ENCODE peak calls at places on chromosome 21, in six cellular contexts. One of them, this sample, is unnamed. For H3K36me3, the result is how much of the 10 kb centered on the place peaks cover.

GRCh38 chr21:16509466-16509865 is 779.7 kb downstream of the USP25 start:
- DNase-seq in suprapubic skin: no peak
- DNase-seq in adrenal gland: no peak
- DNase-seq in sigmoid colon: no peak
- DNase-seq in IMR-90: peak
- DNase-seq in heart left ventricle: no peak
- DNase-seq in this sample: no peak

GRCh38 chr21:33948096-33948950 is 32.7 kb upstream of the ATP5PO start:
- DNase-seq in suprapubic skin: peak
- DNase-seq in adrenal gland: peak
- DNase-seq in sigmoid colon: peak
- DNase-seq in IMR-90: peak
- DNase-seq in heart left ventricle: peak
- DNase-seq in this sample: peak

GRCh38 chr21:31660134-31660565 is 657 bp downstream of the SOD1 start:
- DNase-seq in suprapubic skin: peak
- DNase-seq in adrenal gland: no peak
- DNase-seq in sigmoid colon: no peak
- DNase-seq in IMR-90: no peak
- DNase-seq in heart left ventricle: no peak
- DNase-seq in this sample: no peak

GRCh38 chr21:26842976-26843911 is 2.0 kb downstream of the ADAMTS1 start:
- DNase-seq in suprapubic skin: peak
- DNase-seq in adrenal gland: peak
- DNase-seq in sigmoid colon: peak
- DNase-seq in IMR-90: peak
- DNase-seq in heart left ventricle: peak
- DNase-seq in this sample: peak

GRCh38 chr21:16519656-16520055 is 789.9 kb downstream of the USP25 start:
- DNase-seq in suprapubic skin: no peak
- DNase-seq in adrenal gland: no peak
- DNase-seq in sigmoid colon: no peak
- DNase-seq in IMR-90: no peak
- DNase-seq in heart left ventricle: no peak
- DNase-seq in this sample: no peak

GRCh38 chr21:17699524-17700189 is 87.0 kb upstream of the BTG3 start:
- DNase-seq in suprapubic skin: no peak
- DNase-seq in adrenal gland: no peak
- DNase-seq in sigmoid colon: no peak
- DNase-seq in IMR-90: no peak
- DNase-seq in heart left ventricle: no peak
- DNase-seq in this sample: no peak

GRCh38 chr21:33682992-33683627 is 40.8 kb downstream of the ITSN1 start:
- DNase-seq in suprapubic skin: no peak
- DNase-seq in adrenal gland: peak
- DNase-seq in sigmoid colon: no peak
- DNase-seq in IMR-90: peak
- DNase-seq in heart left ventricle: no peak
- DNase-seq in this sample: no peak

GRCh38 chr21:26112127-26112742 is 58.3 kb downstream of the APP start:
- DNase-seq in suprapubic skin: no peak
- DNase-seq in adrenal gland: no peak
- DNase-seq in sigmoid colon: no peak
- DNase-seq in IMR-90: no peak
- DNase-seq in heart left ventricle: no peak
- DNase-seq in this sample: no peak

GRCh38 chr21:34351786-34352241 is 12.0 kb upstream of the KCNE2 start:
- DNase-seq in suprapubic skin: no peak
- DNase-seq in adrenal gland: peak
- DNase-seq in sigmoid colon: no peak
- DNase-seq in IMR-90: peak
- DNase-seq in heart left ventricle: peak
- DNase-seq in this sample: peak

GRCh38 chr21:43343992-43344886 is 82.7 kb downstream of the SIK1 start:
- DNase-seq in suprapubic skin: no peak
- DNase-seq in adrenal gland: no peak
- DNase-seq in sigmoid colon: no peak
- DNase-seq in IMR-90: no peak
- DNase-seq in heart left ventricle: no peak
- DNase-seq in this sample: peak
- TF ChIP-seq POLR2A in suprapubic skin: no peak
- TF ChIP-seq POLR2A in adrenal gland: no peak
- TF ChIP-seq POLR2A in sigmoid colon: no peak
- TF ChIP-seq POLR2A in IMR-90: no peak
- TF ChIP-seq POLR2A in heart left ventricle: no peak
- TF ChIP-seq POLR2A in this sample: no peak

GRCh38 chr21:30434033-30434631 is 4.1 kb downstream of the KRTAP13-4 start:
- DNase-seq in suprapubic skin: no peak
- DNase-seq in adrenal gland: no peak
- DNase-seq in sigmoid colon: no peak
- DNase-seq in IMR-90: no peak
- DNase-seq in heart left ventricle: no peak
- DNase-seq in this sample: peak
- TF ChIP-seq CTCF in suprapubic skin: peak
- TF ChIP-seq CTCF in adrenal gland: no peak
- TF ChIP-seq CTCF in sigmoid colon: no peak
- TF ChIP-seq CTCF in IMR-90: no peak
- TF ChIP-seq CTCF in heart left ventricle: peak
- TF ChIP-seq CTCF in this sample: peak

DNA sequence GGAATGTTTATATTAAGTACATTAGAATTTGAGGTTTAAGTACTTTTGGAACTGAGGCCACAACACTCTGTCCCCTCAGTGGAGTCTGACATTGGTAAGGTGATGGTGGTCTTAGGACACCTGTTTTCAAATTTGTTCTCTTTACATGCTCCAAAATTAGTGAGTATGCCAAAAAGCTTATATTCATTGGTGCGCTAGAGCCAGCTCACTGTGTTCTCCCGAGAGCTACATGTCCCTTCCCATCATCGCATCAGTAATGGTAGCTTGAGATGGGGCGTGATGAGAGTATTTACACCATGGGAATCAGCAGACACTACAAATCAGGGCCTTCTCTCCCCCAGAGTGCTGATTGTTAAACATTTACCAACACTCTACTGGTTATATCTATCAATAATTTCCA is 19.5 kb downstream of the ETS2 start:
- DNase-seq in suprapubic skin: no peak
- DNase-seq in adrenal gland: no peak
- DNase-seq in sigmoid colon: no peak
- DNase-seq in IMR-90: no peak
- DNase-seq in heart left ventricle: no peak
- DNase-seq in this sample: no peak
- H3K36me3 ChIP-seq in suprapubic skin: under half
- H3K36me3 ChIP-seq in adrenal gland: under half
- H3K36me3 ChIP-seq in sigmoid colon: under half
- H3K36me3 ChIP-seq in IMR-90: under half
- H3K36me3 ChIP-seq in heart left ventricle: under half
- H3K36me3 ChIP-seq in this sample: under half

DNA sequence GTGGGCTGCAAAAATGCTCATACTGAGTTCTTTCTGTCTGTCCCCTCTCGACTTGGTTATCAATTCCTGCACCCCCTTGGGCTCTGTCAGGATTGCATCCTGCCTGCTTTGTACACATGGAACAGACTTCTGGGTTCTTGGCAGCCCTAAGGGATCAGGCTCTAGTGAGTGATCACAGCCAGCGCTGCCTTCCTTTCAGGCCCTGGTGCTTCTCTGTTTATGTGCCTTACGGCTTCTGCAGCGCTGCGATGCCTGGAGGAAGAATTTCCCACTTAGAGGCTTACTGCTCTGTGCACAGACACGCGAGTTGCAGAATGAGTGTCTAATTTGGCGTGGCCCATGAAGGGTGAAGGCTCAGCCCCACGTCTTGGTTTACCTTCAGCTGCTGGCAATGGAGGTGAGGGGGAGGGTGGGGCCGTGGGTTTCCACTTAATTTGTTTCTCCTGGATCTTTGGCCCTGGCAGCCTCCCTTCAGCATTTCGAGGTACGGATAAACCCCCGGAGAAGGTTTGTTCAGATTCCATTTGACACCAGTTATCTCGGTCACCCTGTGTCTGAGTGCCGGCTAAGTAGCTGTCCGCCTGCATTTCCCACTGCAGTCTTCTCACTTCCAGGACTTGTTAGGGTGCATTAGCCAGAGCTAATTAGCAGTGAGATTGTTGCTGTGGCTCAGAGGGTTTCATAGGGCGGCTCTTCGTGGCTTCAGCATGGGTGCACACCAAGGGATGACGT is 227.3 kb downstream of the DYRK1A start:
- DNase-seq in suprapubic skin: no peak
- DNase-seq in adrenal gland: no peak
- DNase-seq in sigmoid colon: no peak
- DNase-seq in IMR-90: no peak
- DNase-seq in heart left ventricle: no peak
- DNase-seq in this sample: no peak
- TF ChIP-seq POLR2A in suprapubic skin: no peak
- TF ChIP-seq POLR2A in adrenal gland: no peak
- TF ChIP-seq POLR2A in sigmoid colon: no peak
- TF ChIP-seq POLR2A in IMR-90: no peak
- TF ChIP-seq POLR2A in heart left ventricle: no peak
- TF ChIP-seq POLR2A in this sample: no peak

GRCh38 chr21:40844935-40845334 is 2.0 kb downstream of the DSCAM start:
- DNase-seq in suprapubic skin: no peak
- DNase-seq in adrenal gland: no peak
- DNase-seq in sigmoid colon: no peak
- DNase-seq in IMR-90: no peak
- DNase-seq in heart left ventricle: no peak
- DNase-seq in this sample: no peak

GRCh38 chr21:40840441-40840840 is 6.5 kb downstream of the DSCAM start:
- DNase-seq in suprapubic skin: no peak
- DNase-seq in adrenal gland: no peak
- DNase-seq in sigmoid colon: no peak
- DNase-seq in IMR-90: no peak
- DNase-seq in heart left ventricle: no peak
- DNase-seq in this sample: no peak

GRCh38 chr21:40842197-40842552 is 4.8 kb downstream of the DSCAM start:
- DNase-seq in suprapubic skin: no peak
- DNase-seq in adrenal gland: no peak
- DNase-seq in sigmoid colon: no peak
- DNase-seq in IMR-90: no peak
- DNase-seq in heart left ventricle: no peak
- DNase-seq in this sample: no peak

GRCh38 chr21:40839551-40839950 is 7.4 kb downstream of the DSCAM start:
- DNase-seq in suprapubic skin: no peak
- DNase-seq in adrenal gland: no peak
- DNase-seq in sigmoid colon: no peak
- DNase-seq in IMR-90: no peak
- DNase-seq in heart left ventricle: no peak
- DNase-seq in this sample: no peak

DNA sequence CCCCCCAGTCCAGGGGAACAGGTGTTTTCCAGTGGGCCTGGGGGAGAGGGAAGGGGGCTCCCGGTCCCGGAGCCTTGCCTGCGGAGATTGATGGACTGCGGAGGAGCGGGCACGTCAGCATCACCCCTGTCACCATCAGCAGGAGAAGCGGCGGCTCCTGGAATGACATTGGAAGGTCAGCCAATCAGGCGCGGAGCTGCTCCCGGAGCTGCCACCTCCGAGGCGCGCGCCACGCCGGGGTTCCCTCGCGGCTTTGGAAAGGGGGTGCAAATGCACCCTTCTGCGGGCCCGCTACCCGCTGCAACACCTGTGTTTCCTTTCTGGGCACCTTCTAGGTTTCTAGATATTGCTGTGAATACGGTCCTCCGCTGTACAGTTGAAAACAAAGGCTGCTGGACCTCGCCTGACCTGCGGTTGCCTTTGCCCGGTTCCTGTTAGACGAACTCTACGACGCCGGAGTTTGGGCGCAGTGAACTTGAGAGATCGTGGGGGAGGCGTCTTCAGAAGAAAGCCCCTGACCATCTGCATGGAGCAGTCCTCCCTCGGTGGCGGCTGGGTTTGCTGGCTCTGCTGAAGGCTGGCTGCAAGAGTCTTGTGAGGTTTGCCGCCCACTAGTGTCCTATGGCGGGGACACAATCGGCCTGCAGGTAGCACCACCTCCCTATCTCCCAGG is 5.3 kb downstream of the DSCAM start:
- DNase-seq in suprapubic skin: no peak
- DNase-seq in adrenal gland: peak
- DNase-seq in sigmoid colon: no peak
- DNase-seq in IMR-90: no peak
- DNase-seq in heart left ventricle: peak
- DNase-seq in this sample: peak
- TF ChIP-seq CTCF in suprapubic skin: no peak
- TF ChIP-seq CTCF in adrenal gland: no peak
- TF ChIP-seq CTCF in sigmoid colon: peak
- TF ChIP-seq CTCF in IMR-90: peak
- TF ChIP-seq CTCF in heart left ventricle: no peak
- TF ChIP-seq CTCF in this sample: peak

DNA sequence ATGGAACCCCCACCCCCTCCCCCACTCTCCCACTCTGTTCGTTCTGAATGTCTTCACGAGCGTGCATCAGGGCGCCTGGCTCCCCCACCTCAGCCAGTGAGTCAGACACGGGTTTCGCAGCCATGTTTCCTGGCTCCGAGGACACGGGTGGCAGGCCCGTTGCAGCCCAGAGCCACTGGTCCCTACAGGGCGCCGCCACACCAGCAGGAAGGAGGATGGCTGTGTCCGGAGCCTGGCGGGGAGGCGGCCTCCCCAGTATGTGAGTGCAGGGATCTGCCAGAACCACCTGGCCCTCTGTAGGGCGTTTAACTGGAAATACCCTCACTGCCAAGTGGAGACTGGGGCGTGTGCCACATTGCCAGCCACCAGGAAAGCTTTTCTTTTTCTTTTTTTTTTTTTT is 18.5 kb downstream of the CSTB start:
- DNase-seq in suprapubic skin: no peak
- DNase-seq in adrenal gland: peak
- DNase-seq in sigmoid colon: no peak
- DNase-seq in IMR-90: no peak
- DNase-seq in heart left ventricle: no peak
- DNase-seq in this sample: no peak
- H3K36me3 ChIP-seq in suprapubic skin: half or more
- H3K36me3 ChIP-seq in adrenal gland: under half
- H3K36me3 ChIP-seq in sigmoid colon: under half
- H3K36me3 ChIP-seq in IMR-90: half or more
- H3K36me3 ChIP-seq in heart left ventricle: under half
- H3K36me3 ChIP-seq in this sample: half or more

DNA sequence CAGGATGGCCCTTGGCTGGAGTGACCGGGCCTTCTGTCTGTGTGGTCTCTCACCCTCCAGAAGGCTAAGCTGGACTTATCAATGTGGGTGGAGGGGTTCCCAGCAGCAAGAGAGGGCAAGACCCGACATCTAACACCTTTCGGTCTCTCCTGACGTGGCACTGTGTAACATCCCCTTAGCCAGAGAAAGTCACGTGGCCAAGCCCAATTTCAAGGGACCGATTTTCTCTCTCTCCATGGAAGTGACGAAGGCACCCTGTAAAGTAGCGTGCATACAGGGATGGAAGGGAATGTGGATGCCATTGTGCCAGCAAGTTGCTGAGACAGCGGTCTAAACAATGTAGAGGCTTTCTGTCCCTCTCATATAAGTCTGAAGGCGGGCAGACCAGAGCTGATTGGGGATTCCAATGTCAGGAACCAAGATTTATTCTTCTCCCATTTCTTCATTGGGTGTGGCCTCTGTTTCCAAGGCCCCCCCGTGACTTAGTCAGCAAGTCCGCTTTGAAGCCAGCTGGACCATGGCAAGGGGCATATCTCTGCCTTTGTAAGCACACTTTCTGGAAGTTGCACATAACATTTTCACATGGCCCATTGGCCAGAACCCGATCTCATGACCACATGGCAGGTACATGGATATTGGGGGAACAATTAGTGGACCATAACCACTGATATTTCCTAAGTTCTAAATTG is 12.5 kb downstream of the MX1 start:
- DNase-seq in suprapubic skin: no peak
- DNase-seq in adrenal gland: no peak
- DNase-seq in sigmoid colon: no peak
- DNase-seq in IMR-90: no peak
- DNase-seq in heart left ventricle: no peak
- DNase-seq in this sample: no peak
- TF ChIP-seq POLR2A in suprapubic skin: no peak
- TF ChIP-seq POLR2A in adrenal gland: no peak
- TF ChIP-seq POLR2A in sigmoid colon: no peak
- TF ChIP-seq POLR2A in IMR-90: no peak
- TF ChIP-seq POLR2A in heart left ventricle: no peak
- TF ChIP-seq POLR2A in this sample: no peak

GRCh38 chr21:14646893-14647292 is 100.8 kb upstream of the SAMSN1 start:
- DNase-seq in suprapubic skin: no peak
- DNase-seq in adrenal gland: no peak
- DNase-seq in sigmoid colon: no peak
- DNase-seq in IMR-90: no peak
- DNase-seq in heart left ventricle: no peak
- DNase-seq in this sample: no peak
- TF ChIP-seq CTCF in suprapubic skin: no peak
- TF ChIP-seq CTCF in adrenal gland: no peak
- TF ChIP-seq CTCF in sigmoid colon: no peak
- TF ChIP-seq CTCF in IMR-90: no peak
- TF ChIP-seq CTCF in heart left ventricle: no peak
- TF ChIP-seq CTCF in this sample: no peak

This sample was measured in stomach.